ENCODE peak calls at places on chromosomes 13 and 19, in eight cellular contexts. X is body of pancreas, C is astrocyte of the spinal cord, F is adrenal gland, A is fibroblast of lung, O is choroid plexus epithelial cell, G is stomach, E is lower leg skin. M is an unnamed sample.

GRCh38 chr13:111304041-111304544 is 16.3 kb upstream of the TEX29 start:
- DNase-seq in X (no peak), C (no peak), F (no peak), A (no peak), O (no peak), G (no peak), E (no peak), M (no peak)

GRCh38 chr13:50334092-50334778 is 319.0 kb downstream of the KCNRG start:
- DNase-seq in X (no peak), C (no peak), F (no peak), A (no peak), O (no peak), G (no peak), E (no peak), M (no peak)

GRCh38 chr13:42970824-42971669 is 21.0 kb downstream of the EPSTI1 start:
- DNase-seq in X (no peak), C (peak), F (peak), A (peak), O (peak), G (peak), E (no peak), M (no peak)

GRCh38 chr13:79307866-79308298 is 98.2 kb downstream of the RBM26 start:
- DNase-seq in X (no peak), C (peak), F (peak), A (peak), O (peak), G (no peak), E (no peak), M (no peak)

GRCh38 chr19:3039641-3040077 is 10.6 kb upstream of the TLE2 start:
- DNase-seq in X (peak), C (no peak), F (peak), A (no peak), O (no peak), G (no peak), E (no peak), M (no peak)

GRCh38 chr19:897442-898039 is 4.3 kb downstream of the RNU6-9 start:
- DNase-seq in X (no peak), C (no peak), F (no peak), A (no peak), O (no peak), G (no peak), E (no peak), M (peak)

GRCh38 chr13:43077906-43078305 is 54.5 kb downstream of the DNAJC15 start:
- DNase-seq in X (no peak), C (no peak), F (no peak), A (no peak), O (no peak), G (no peak), E (no peak), M (no peak)

GRCh38 chr19:2984196-2984490 is 6.8 kb downstream of the TLE6 start:
- DNase-seq in X (no peak), C (no peak), F (peak), A (no peak), O (no peak), G (no peak), E (no peak), M (no peak)

GRCh38 chr19:13010038-13010991 is 15.0 kb downstream of the NFIX start:
- DNase-seq in X (no peak), C (no peak), F (no peak), A (no peak), O (no peak), G (peak), E (no peak), M (no peak)

GRCh38 chr13:59823495-59823894 is 340.2 kb downstream of the DIAPH3 start:
- DNase-seq in X (no peak), C (peak), F (no peak), A (peak), O (peak), G (no peak), E (no peak), M (no peak)

GRCh38 chr19:18708452-18709231 is 25.2 kb downstream of the CRTC1 start:
- DNase-seq in X (no peak), C (no peak), F (no peak), A (no peak), O (no peak), G (peak), E (no peak), M (no peak)

GRCh38 chr13:25252770-25253169 is 34.5 kb downstream of the MTMR6 start:
- DNase-seq in X (no peak), C (no peak), F (no peak), A (no peak), O (no peak), G (no peak), E (no peak), M (no peak)

GRCh38 chr13:25247345-25247744 is 39.9 kb downstream of the MTMR6 start:
- DNase-seq in X (no peak), C (no peak), F (no peak), A (no peak), O (peak), G (no peak), E (no peak), M (no peak)

GRCh38 chr13:25248071-25248470 is 39.2 kb downstream of the MTMR6 start:
- DNase-seq in X (no peak), C (no peak), F (no peak), A (no peak), O (no peak), G (no peak), E (no peak), M (no peak)

GRCh38 chr13:25252229-25252628 is 35.1 kb downstream of the MTMR6 start:
- DNase-seq in X (no peak), C (no peak), F (no peak), A (no peak), O (no peak), G (no peak), E (no peak), M (no peak)

GRCh38 chr13:25249001-25249543 is 38.2 kb downstream of the MTMR6 start:
- DNase-seq in X (no peak), C (peak), F (no peak), A (peak), O (peak), G (no peak), E (no peak), M (no peak)
- TF ChIP-seq CTCF in X (no peak), C (peak), F (peak), A (peak), O (peak), G (no peak), E (no peak), M (peak)

GRCh38 chr13:81480634-81481033 is 1139.7 kb upstream of the SPRY2 start:
- DNase-seq in X (no peak), C (no peak), F (no peak), A (no peak), O (peak), G (no peak), E (no peak), M (no peak)
- TF ChIP-seq CTCF in X (no peak), C (no peak), F (no peak), A (no peak), O (no peak), G (no peak), E (no peak), M (peak)

GRCh38 chr13:113843864-113844556 is 19.9 kb downstream of the GAS6 start:
- DNase-seq in X (no peak), C (no peak), F (no peak), A (no peak), O (no peak), G (no peak), E (no peak), M (peak)
- TF ChIP-seq CTCF in X (no peak), C (no peak), F (no peak), A (no peak), O (no peak), G (no peak), E (no peak), M (no peak)

GRCh38 chr19:51810228-51810627 is 15.3 kb downstream of the FPR3 start:
- DNase-seq in X (no peak), C (no peak), F (no peak), A (no peak), O (peak), G (no peak), E (no peak), M (no peak)
- TF ChIP-seq CTCF in X (no peak), C (no peak), F (no peak), A (no peak), O (peak), G (no peak), E (no peak), M (peak)

GRCh38 chr19:29836409-29836825 is 24.6 kb downstream of the CCNE1 start:
- DNase-seq in X (no peak), C (no peak), F (no peak), A (no peak), O (no peak), G (no peak), E (no peak), M (peak)

GRCh38 chr19:29832801-29833200 is 21.0 kb downstream of the CCNE1 start:
- DNase-seq in X (no peak), C (no peak), F (no peak), A (no peak), O (no peak), G (no peak), E (no peak), M (peak)

GRCh38 chr19:29835447-29835846 is 23.7 kb downstream of the CCNE1 start:
- DNase-seq in X (no peak), C (no peak), F (no peak), A (no peak), O (no peak), G (no peak), E (no peak), M (peak)

GRCh38 chr19:29833614-29834261 is 21.9 kb downstream of the CCNE1 start:
- DNase-seq in X (no peak), C (no peak), F (no peak), A (no peak), O (no peak), G (no peak), E (no peak), M (peak)

GRCh38 chr19:29834991-29835390 is 23.2 kb downstream of the CCNE1 start:
- DNase-seq in X (no peak), C (no peak), F (no peak), A (no peak), O (no peak), G (no peak), E (no peak), M (peak)
- TF ChIP-seq CTCF in X (no peak), C (no peak), F (no peak), A (no peak), O (no peak), G (no peak), E (no peak), M (no peak)

DNA sequence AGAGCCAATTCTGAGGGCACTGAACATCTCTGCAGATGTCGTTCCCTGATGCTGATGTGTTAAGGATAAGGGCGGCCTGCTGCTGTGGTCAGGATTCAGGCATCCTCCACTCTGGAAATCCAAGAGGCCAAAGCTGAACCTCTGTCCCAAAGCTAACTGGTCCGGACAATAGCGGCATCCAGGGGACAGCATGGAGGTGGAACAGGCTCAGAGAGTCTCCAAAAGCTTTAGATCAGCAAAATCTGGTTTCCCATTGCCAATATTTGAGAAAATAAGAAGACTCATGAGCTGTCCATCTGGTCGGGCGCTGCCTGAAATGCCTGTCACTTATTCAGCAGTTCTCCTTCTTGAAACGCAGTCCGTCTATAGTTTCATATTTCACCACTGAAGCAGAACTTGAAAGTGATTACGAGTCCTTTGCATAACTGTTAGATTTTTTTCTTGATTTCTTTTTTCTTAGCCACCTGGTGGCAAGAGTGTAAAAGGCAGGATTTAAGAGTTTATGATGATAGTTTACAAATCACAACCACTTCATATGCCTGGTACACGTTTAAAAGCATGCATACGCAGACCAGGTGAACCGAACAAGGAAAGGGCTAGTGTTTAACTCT is 45.9 kb downstream of the GGACT start:
- DNase-seq in X (no peak), C (peak), F (no peak), A (peak), O (peak), G (no peak), E (peak), M (no peak)
- TF ChIP-seq CTCF in X (no peak), C (peak), F (peak), A (peak), O (peak), G (peak), E (no peak), M (peak)

GRCh38 chr13:27304099-27304498 is 33.5 kb downstream of the RASL11A start:
- DNase-seq in X (no peak), C (no peak), F (no peak), A (no peak), O (no peak), G (no peak), E (peak), M (no peak)
- TF ChIP-seq CTCF in X (no peak), C (no peak), F (no peak), A (no peak), O (no peak), G (no peak), E (no peak), M (no peak)

DNA sequence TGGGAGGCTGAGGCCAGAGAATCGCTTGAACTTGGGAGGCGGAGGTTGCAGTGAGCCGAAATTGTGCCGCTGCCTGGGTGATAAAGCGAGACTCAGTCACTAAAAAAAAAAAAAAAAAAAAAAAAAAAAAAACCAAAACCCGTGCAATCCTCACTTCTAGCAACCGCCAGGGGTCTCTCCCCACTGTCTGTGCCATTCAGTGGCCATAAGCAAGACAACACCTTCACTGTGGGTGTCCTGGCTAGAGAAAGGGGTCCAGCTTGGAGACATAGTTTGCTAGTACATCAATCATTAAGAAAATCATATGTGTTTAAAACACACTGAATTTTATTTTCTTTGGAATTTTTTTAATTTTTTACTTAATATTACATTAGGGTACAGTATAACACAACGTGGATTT is 68.2 kb downstream of the RASL11A start:
- DNase-seq in X (no peak), C (no peak), F (no peak), A (no peak), O (no peak), G (no peak), E (no peak), M (no peak)
- TF ChIP-seq CTCF in X (no peak), C (peak), F (no peak), A (no peak), O (peak), G (no peak), E (no peak), M (no peak)

M was measured in chondrocyte.